ENCODE peak calls at places on chromosomes 4 and X, in five cellular contexts. U, C, K, F and Q are unnamed samples.

GRCh38 chrX:34778961-34779360 is 121.9 kb upstream of the TMEM47 start:
- DNase-seq in K (no peak), U (no peak), C (no peak), F (no peak), Q (no peak)

GRCh38 chr4:10746371-10747143 is 62.0 kb upstream of the CLNK start:
- DNase-seq in C (no peak), K (no peak), F (no peak), U (no peak), Q (no peak)

GRCh38 chr4:2255501-2256155 is 6.3 kb downstream of the MXD4 start:
- DNase-seq in C (no peak), F (no peak), K (no peak), U (no peak), Q (no peak)

GRCh38 chr4:81602853-81603252 is 131.1 kb upstream of the RASGEF1B start:
- DNase-seq in U (no peak), C (no peak), F (no peak), K (no peak), Q (no peak)

GRCh38 chr4:30950737-30951136 is 230.6 kb downstream of the PCDH7 start:
- DNase-seq in C (no peak), K (peak), U (peak), F (no peak), Q (no peak)

GRCh38 chr4:133866328-133866699 is 335.3 kb downstream of the PABPC4L start:
- DNase-seq in F (no peak), U (no peak), C (no peak), K (no peak), Q (no peak)

GRCh38 chr4:168793542-168793941 is 216.5 kb downstream of the CBR4 start:
- DNase-seq in U (no peak), F (no peak), K (no peak), C (no peak), Q (no peak)

GRCh38 chr4:110702326-110702725 is 79.4 kb upstream of the PITX2 start:
- DNase-seq in F (no peak), C (no peak), K (no peak), U (no peak), Q (no peak)

GRCh38 chr4:25928956-25929336 is 14.9 kb downstream of the SMIM20 start:
- DNase-seq in F (no peak), U (no peak), C (no peak), K (no peak), Q (no peak)

GRCh38 chr4:37604464-37604863 is 81.7 kb downstream of the RELL1 start:
- DNase-seq in K (no peak), C (no peak), U (peak), F (no peak), Q (no peak)

GRCh38 chr4:104752337-104752736 is 257.6 kb upstream of the CXXC4 start:
- DNase-seq in K (no peak), U (no peak), F (peak), C (no peak), Q (no peak)

GRCh38 chr4:168797176-168797575 is 212.9 kb downstream of the CBR4 start:
- DNase-seq in K (peak), U (no peak), F (no peak), C (no peak), Q (no peak)

GRCh38 chr4:158010346-158010745 is 162.5 kb downstream of the GASK1B start:
- DNase-seq in K (no peak), C (no peak), F (no peak), U (no peak), Q (no peak)

GRCh38 chrX:32642283-32642682 is 569.1 kb downstream of the DMD start:
- DNase-seq in F (no peak), C (no peak), U (no peak), K (no peak), Q (no peak)

GRCh38 chr4:186092296-186092695 is 12.2 kb upstream of the FAM149A start:
- DNase-seq in U (no peak), K (no peak), C (no peak), F (no peak), Q (no peak)

GRCh38 chr4:175970734-175971133 is 94.9 kb upstream of the WDR17 start:
- DNase-seq in U (no peak), K (no peak), C (no peak), F (no peak), Q (no peak)

GRCh38 chrX:38206036-38206435 is 14.6 kb downstream of the SRPX start:
- DNase-seq in U (no peak), F (no peak), C (no peak), K (no peak), Q (no peak)

GRCh38 chr4:184784628-184785257 is 41.0 kb downstream of the ACSL1 start:
- DNase-seq in K (no peak), U (no peak), F (no peak), C (no peak), Q (no peak)

GRCh38 chr4:168794092-168794707 is 215.9 kb downstream of the CBR4 start:
- DNase-seq in K (no peak), U (no peak), C (no peak), F (no peak), Q (no peak)

GRCh38 chr4:165505991-165506779 is 127.4 kb downstream of the CPE start:
- DNase-seq in C (no peak), U (no peak), F (no peak), K (no peak), Q (no peak)

GRCh38 chrX:21723097-21723496 is 34.8 kb downstream of the SMPX start:
- DNase-seq in C (no peak), F (no peak), U (no peak), K (no peak), Q (no peak)

GRCh38 chr4:32147446-32148064 is 1427.4 kb downstream of the PCDH7 start:
- DNase-seq in U (no peak), K (no peak), F (no peak), C (no peak), Q (no peak)

GRCh38 chr4:11446156-11446811 is 17.6 kb upstream of the HS3ST1 start:
- DNase-seq in U (no peak), F (no peak), K (no peak), C (no peak), Q (no peak)

GRCh38 chr4:166655231-166655630 is 579.1 kb downstream of the SPOCK3 start:
- DNase-seq in C (no peak), K (no peak), F (no peak), U (no peak), Q (no peak)

GRCh38 chr4:6405417-6405747 is 67.0 kb downstream of the PPP2R2C start:
- DNase-seq in U (no peak), C (no peak), F (no peak), K (no peak), Q (no peak)

GRCh38 chr4:6401797-6402196 is 70.6 kb downstream of the PPP2R2C start:
- DNase-seq in C (no peak), F (no peak), K (no peak), U (no peak), Q (no peak)

GRCh38 chr4:6404611-6405416 is 67.6 kb downstream of the PPP2R2C start:
- DNase-seq in C (no peak), U (no peak), F (no peak), K (no peak), Q (no peak)

GRCh38 chr4:6402566-6403399 is 69.6 kb downstream of the PPP2R2C start:
- DNase-seq in F (no peak), C (no peak), K (no peak), U (no peak), Q (no peak)

GRCh38 chr4:6403400-6403685 is 69.1 kb downstream of the PPP2R2C start:
- DNase-seq in K (no peak), U (no peak), F (no peak), C (no peak), Q (no peak)
- H3K4me3 ChIP-seq in K (no peak), U (no peak), F (no peak), C (no peak), Q (no peak)

DNA sequence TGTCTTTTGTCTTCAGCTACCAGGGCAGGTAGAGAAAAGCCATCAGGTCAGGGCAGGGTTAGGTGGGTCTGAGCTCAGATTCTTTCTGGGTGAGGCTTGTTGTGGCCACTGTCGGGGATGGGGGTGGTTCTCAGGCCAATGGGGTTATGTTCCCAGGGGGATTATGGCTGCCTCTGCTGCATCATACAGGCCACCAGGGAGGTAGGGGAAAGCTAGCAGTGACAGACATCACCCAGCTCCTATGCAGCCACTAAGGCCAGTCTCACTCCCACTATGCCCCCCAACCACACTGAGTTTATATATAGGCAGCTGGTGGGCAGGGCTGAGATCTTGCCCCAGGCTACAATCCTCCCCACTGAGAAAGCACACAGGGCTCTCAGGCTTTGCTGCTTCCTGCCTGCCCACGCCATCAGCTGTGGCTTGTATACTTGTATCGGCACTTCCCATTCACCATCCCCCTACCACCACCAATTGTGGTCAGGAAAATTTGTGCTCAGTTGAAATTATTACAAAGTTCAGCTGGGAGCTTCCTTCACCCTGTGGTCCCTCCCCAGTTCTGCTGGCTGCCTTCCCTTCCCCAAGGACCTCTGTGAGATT is 72.6 kb upstream of the PTPN13 start:
- DNase-seq in C (no peak), K (no peak), F (no peak), U (no peak), Q (no peak)
- TF ChIP-seq REST in C (no peak), K (no peak), F (no peak), U (no peak), Q (no peak)

GRCh38 chr4:138975225-138975624 is 40.4 kb upstream of the NOCT start:
- DNase-seq in K (no peak), F (no peak), C (no peak), U (no peak), Q (no peak)
- H3K27ac ChIP-seq in K (no peak), F (no peak), C (no peak), U (no peak), Q (no peak)

GRCh38 chrX:154380787-154381186 is 1.7 kb downstream of the EMD start:
- DNase-seq in U (no peak), F (no peak), K (no peak), C (no peak), Q (no peak)
- H3K4me3 ChIP-seq in U (peak), F (no peak), K (peak), C (peak), Q (no peak)

GRCh38 chrX:11789809-11790208 is 31.8 kb downstream of the MSL3 start:
- DNase-seq in K (no peak), C (no peak), U (no peak), F (peak), Q (no peak)
- TF ChIP-seq REST in K (no peak), C (no peak), U (no peak), F (no peak), Q (no peak)